ENCODE peak calls at places on chromosomes 7 and 10, in nine cellular contexts. One of them, this sample, is unnamed.

GRCh38 chr7:76336094-76336493 is 22.7 kb downstream of the YWHAG start:
- DNase-seq in prostate gland: no peak
- DNase-seq in astrocyte of the spinal cord: no peak
- DNase-seq in endothelial cell of umbilical vein: no peak
- DNase-seq in brain microvascular endothelial cell: no peak
- DNase-seq in astrocyte: no peak
- DNase-seq in tibial artery: no peak
- DNase-seq in CD8-positive, alpha-beta T cell: no peak
- DNase-seq in left ventricle myocardium inferior: no peak
- DNase-seq in this sample: no peak

GRCh38 chr7:22651534-22652243 is 75.3 kb upstream of the IL6 start:
- DNase-seq in tibial artery: no peak
- DNase-seq in astrocyte: peak; percentile 77
- DNase-seq in left ventricle myocardium inferior: no peak
- DNase-seq in CD8-positive, alpha-beta T cell: no peak
- DNase-seq in endothelial cell of umbilical vein: peak; percentile 91
- DNase-seq in astrocyte of the spinal cord: peak; percentile 84
- DNase-seq in brain microvascular endothelial cell: peak; percentile 74
- DNase-seq in prostate gland: no peak
- DNase-seq in this sample: no peak

GRCh38 chr7:146764458-146764857 is 647.9 kb downstream of the CNTNAP2 start:
- DNase-seq in brain microvascular endothelial cell: no peak
- DNase-seq in astrocyte: no peak
- DNase-seq in astrocyte of the spinal cord: no peak
- DNase-seq in left ventricle myocardium inferior: no peak
- DNase-seq in prostate gland: no peak
- DNase-seq in CD8-positive, alpha-beta T cell: no peak
- DNase-seq in endothelial cell of umbilical vein: no peak
- DNase-seq in tibial artery: no peak
- DNase-seq in this sample: no peak

GRCh38 chr10:114384181-114384580 is 20.1 kb downstream of the AFAP1L2 start:
- DNase-seq in tibial artery: no peak
- DNase-seq in astrocyte of the spinal cord: no peak
- DNase-seq in astrocyte: no peak
- DNase-seq in brain microvascular endothelial cell: no peak
- DNase-seq in endothelial cell of umbilical vein: no peak
- DNase-seq in CD8-positive, alpha-beta T cell: no peak
- DNase-seq in left ventricle myocardium inferior: no peak
- DNase-seq in prostate gland: no peak
- DNase-seq in this sample: no peak

GRCh38 chr7:140928491-140929309 is 4.0 kb upstream of the BRAF start:
- DNase-seq in prostate gland: no peak
- DNase-seq in left ventricle myocardium inferior: no peak
- DNase-seq in endothelial cell of umbilical vein: no peak
- DNase-seq in brain microvascular endothelial cell: no peak
- DNase-seq in tibial artery: no peak
- DNase-seq in astrocyte: no peak
- DNase-seq in astrocyte of the spinal cord: no peak
- DNase-seq in CD8-positive, alpha-beta T cell: no peak
- DNase-seq in this sample: no peak

GRCh38 chr10:128867819-128868218 is 599.2 kb upstream of the MGMT start:
- DNase-seq in endothelial cell of umbilical vein: no peak
- DNase-seq in prostate gland: no peak
- DNase-seq in astrocyte: no peak
- DNase-seq in tibial artery: no peak
- DNase-seq in astrocyte of the spinal cord: no peak
- DNase-seq in left ventricle myocardium inferior: no peak
- DNase-seq in brain microvascular endothelial cell: no peak
- DNase-seq in CD8-positive, alpha-beta T cell: no peak
- DNase-seq in this sample: no peak

GRCh38 chr10:124362572-124362971 is 56.2 kb downstream of the OAT start:
- DNase-seq in tibial artery: no peak
- DNase-seq in astrocyte: no peak
- DNase-seq in brain microvascular endothelial cell: no peak
- DNase-seq in endothelial cell of umbilical vein: no peak
- DNase-seq in left ventricle myocardium inferior: no peak
- DNase-seq in prostate gland: no peak
- DNase-seq in astrocyte of the spinal cord: no peak
- DNase-seq in CD8-positive, alpha-beta T cell: no peak
- DNase-seq in this sample: no peak

GRCh38 chr10:37701781-37702493 is 155.5 kb downstream of the ZNF248 start:
- DNase-seq in CD8-positive, alpha-beta T cell: no peak
- DNase-seq in endothelial cell of umbilical vein: no peak
- DNase-seq in astrocyte of the spinal cord: no peak
- DNase-seq in left ventricle myocardium inferior: no peak
- DNase-seq in brain microvascular endothelial cell: no peak
- DNase-seq in prostate gland: no peak
- DNase-seq in tibial artery: no peak
- DNase-seq in astrocyte: no peak
- DNase-seq in this sample: no peak

GRCh38 chr7:43929529-43930457 is 3.6 kb downstream of the UBE2D4 start:
- DNase-seq in brain microvascular endothelial cell: no peak
- DNase-seq in tibial artery: no peak
- DNase-seq in endothelial cell of umbilical vein: no peak
- DNase-seq in astrocyte: no peak
- DNase-seq in CD8-positive, alpha-beta T cell: no peak
- DNase-seq in prostate gland: no peak
- DNase-seq in astrocyte of the spinal cord: no peak
- DNase-seq in left ventricle myocardium inferior: no peak
- DNase-seq in this sample: no peak

GRCh38 chr7:106279425-106280182 is 5.2 kb downstream of the NAMPT start:
- DNase-seq in endothelial cell of umbilical vein: no peak
- DNase-seq in prostate gland: no peak
- DNase-seq in tibial artery: no peak
- DNase-seq in CD8-positive, alpha-beta T cell: no peak
- DNase-seq in astrocyte: no peak
- DNase-seq in brain microvascular endothelial cell: no peak
- DNase-seq in left ventricle myocardium inferior: no peak
- DNase-seq in astrocyte of the spinal cord: no peak
- DNase-seq in this sample: no peak

GRCh38 chr7:3722396-3722846 is 421.4 kb downstream of the SDK1 start:
- DNase-seq in astrocyte of the spinal cord: peak; percentile 23
- DNase-seq in tibial artery: no peak
- DNase-seq in prostate gland: no peak
- DNase-seq in CD8-positive, alpha-beta T cell: peak; percentile 62
- DNase-seq in brain microvascular endothelial cell: peak; percentile 33
- DNase-seq in left ventricle myocardium inferior: peak; percentile 21
- DNase-seq in endothelial cell of umbilical vein: no peak
- DNase-seq in astrocyte: peak; percentile 12
- DNase-seq in this sample: no peak

GRCh38 chr7:46776790-46777189 is 805.1 kb downstream of the TNS3 start:
- DNase-seq in tibial artery: no peak
- DNase-seq in astrocyte of the spinal cord: peak; percentile 33
- DNase-seq in CD8-positive, alpha-beta T cell: no peak
- DNase-seq in astrocyte: no peak
- DNase-seq in brain microvascular endothelial cell: no peak
- DNase-seq in left ventricle myocardium inferior: no peak
- DNase-seq in endothelial cell of umbilical vein: peak; percentile 51
- DNase-seq in prostate gland: no peak
- DNase-seq in this sample: no peak

GRCh38 chr10:48659790-48660189 is 24.9 kb upstream of the WDFY4 start:
- DNase-seq in brain microvascular endothelial cell: no peak
- DNase-seq in astrocyte of the spinal cord: peak; percentile 27
- DNase-seq in astrocyte: no peak
- DNase-seq in tibial artery: no peak
- DNase-seq in endothelial cell of umbilical vein: peak; percentile 14
- DNase-seq in CD8-positive, alpha-beta T cell: no peak
- DNase-seq in prostate gland: no peak
- DNase-seq in left ventricle myocardium inferior: no peak
- DNase-seq in this sample: no peak

GRCh38 chr10:68086011-68086410 is 10.9 kb upstream of the HERC4 start:
- DNase-seq in CD8-positive, alpha-beta T cell: no peak
- DNase-seq in endothelial cell of umbilical vein: no peak
- DNase-seq in prostate gland: no peak
- DNase-seq in astrocyte: no peak
- DNase-seq in left ventricle myocardium inferior: no peak
- DNase-seq in astrocyte of the spinal cord: no peak
- DNase-seq in tibial artery: no peak
- DNase-seq in brain microvascular endothelial cell: no peak
- DNase-seq in this sample: no peak

GRCh38 chr7:114086906-114087651 is 168.3 kb upstream of the PPP1R3A start:
- DNase-seq in left ventricle myocardium inferior: no peak
- DNase-seq in CD8-positive, alpha-beta T cell: no peak
- DNase-seq in brain microvascular endothelial cell: peak; percentile 40
- DNase-seq in astrocyte of the spinal cord: peak; percentile 45
- DNase-seq in endothelial cell of umbilical vein: peak; percentile 27
- DNase-seq in tibial artery: no peak
- DNase-seq in prostate gland: peak; percentile 10
- DNase-seq in astrocyte: peak; percentile 25
- DNase-seq in this sample: no peak

GRCh38 chr7:101728888-101729883 is 88.2 kb upstream of the CUX1 start:
- DNase-seq in prostate gland: no peak
- DNase-seq in astrocyte of the spinal cord: peak; percentile 75
- DNase-seq in endothelial cell of umbilical vein: no peak
- DNase-seq in astrocyte: peak; percentile 99
- DNase-seq in left ventricle myocardium inferior: no peak
- DNase-seq in brain microvascular endothelial cell: peak; percentile 86
- DNase-seq in tibial artery: no peak
- DNase-seq in CD8-positive, alpha-beta T cell: no peak
- DNase-seq in this sample: no peak

GRCh38 chr10:4283841-4284610 is 499.0 kb upstream of the KLF6 start:
- DNase-seq in left ventricle myocardium inferior: peak; percentile 69
- DNase-seq in astrocyte of the spinal cord: peak; percentile 83
- DNase-seq in endothelial cell of umbilical vein: no peak
- DNase-seq in astrocyte: peak; percentile 46
- DNase-seq in tibial artery: peak; percentile 82
- DNase-seq in CD8-positive, alpha-beta T cell: no peak
- DNase-seq in brain microvascular endothelial cell: no peak
- DNase-seq in prostate gland: no peak
- DNase-seq in this sample: no peak

GRCh38 chr7:128399991-128400390 is 9.8 kb downstream of the IMPDH1 start:
- DNase-seq in astrocyte: no peak
- DNase-seq in brain microvascular endothelial cell: no peak
- DNase-seq in left ventricle myocardium inferior: no peak
- DNase-seq in tibial artery: no peak
- DNase-seq in prostate gland: no peak
- DNase-seq in CD8-positive, alpha-beta T cell: no peak
- DNase-seq in endothelial cell of umbilical vein: no peak
- DNase-seq in astrocyte of the spinal cord: no peak
- DNase-seq in this sample: no peak

GRCh38 chr10:8444630-8445029 is 390.1 kb downstream of the GATA3 start:
- DNase-seq in astrocyte of the spinal cord: no peak
- DNase-seq in brain microvascular endothelial cell: no peak
- DNase-seq in CD8-positive, alpha-beta T cell: peak; percentile 77
- DNase-seq in left ventricle myocardium inferior: no peak
- DNase-seq in endothelial cell of umbilical vein: no peak
- DNase-seq in prostate gland: no peak
- DNase-seq in astrocyte: peak; percentile 3
- DNase-seq in tibial artery: no peak
- DNase-seq in this sample: no peak
- TF ChIP-seq CTCF in astrocyte of the spinal cord: no peak
- TF ChIP-seq CTCF in brain microvascular endothelial cell: peak; percentile 18
- TF ChIP-seq CTCF in CD8-positive, alpha-beta T cell: no peak
- TF ChIP-seq CTCF in left ventricle myocardium inferior: no peak
- TF ChIP-seq CTCF in endothelial cell of umbilical vein: no peak
- TF ChIP-seq CTCF in prostate gland: no peak
- TF ChIP-seq CTCF in astrocyte: no peak
- TF ChIP-seq CTCF in tibial artery: no peak
- TF ChIP-seq CTCF in this sample: no peak

GRCh38 chr7:121544199-121544598 is 148.1 kb upstream of the FAM3C start:
- DNase-seq in prostate gland: no peak
- DNase-seq in astrocyte: no peak
- DNase-seq in CD8-positive, alpha-beta T cell: no peak
- DNase-seq in brain microvascular endothelial cell: no peak
- DNase-seq in tibial artery: no peak
- DNase-seq in left ventricle myocardium inferior: no peak
- DNase-seq in astrocyte of the spinal cord: no peak
- DNase-seq in endothelial cell of umbilical vein: no peak
- DNase-seq in this sample: no peak
- TF ChIP-seq CTCF in prostate gland: no peak
- TF ChIP-seq CTCF in astrocyte: peak; percentile 3
- TF ChIP-seq CTCF in CD8-positive, alpha-beta T cell: no peak
- TF ChIP-seq CTCF in brain microvascular endothelial cell: no peak
- TF ChIP-seq CTCF in tibial artery: no peak
- TF ChIP-seq CTCF in left ventricle myocardium inferior: no peak
- TF ChIP-seq CTCF in astrocyte of the spinal cord: peak; percentile 22
- TF ChIP-seq CTCF in endothelial cell of umbilical vein: no peak
- TF ChIP-seq CTCF in this sample: no peak

GRCh38 chr7:25215694-25216335 is 12.5 kb downstream of the NPVF start:
- DNase-seq in brain microvascular endothelial cell: no peak
- DNase-seq in tibial artery: no peak
- DNase-seq in astrocyte of the spinal cord: no peak
- DNase-seq in CD8-positive, alpha-beta T cell: no peak
- DNase-seq in astrocyte: no peak
- DNase-seq in left ventricle myocardium inferior: no peak
- DNase-seq in endothelial cell of umbilical vein: no peak
- DNase-seq in prostate gland: no peak
- DNase-seq in this sample: no peak
- TF ChIP-seq CTCF in brain microvascular endothelial cell: peak; percentile 13
- TF ChIP-seq CTCF in tibial artery: no peak
- TF ChIP-seq CTCF in astrocyte of the spinal cord: no peak
- TF ChIP-seq CTCF in CD8-positive, alpha-beta T cell: no peak
- TF ChIP-seq CTCF in astrocyte: no peak
- TF ChIP-seq CTCF in left ventricle myocardium inferior: no peak
- TF ChIP-seq CTCF in endothelial cell of umbilical vein: no peak
- TF ChIP-seq CTCF in prostate gland: no peak
- TF ChIP-seq CTCF in this sample: no peak

DNA sequence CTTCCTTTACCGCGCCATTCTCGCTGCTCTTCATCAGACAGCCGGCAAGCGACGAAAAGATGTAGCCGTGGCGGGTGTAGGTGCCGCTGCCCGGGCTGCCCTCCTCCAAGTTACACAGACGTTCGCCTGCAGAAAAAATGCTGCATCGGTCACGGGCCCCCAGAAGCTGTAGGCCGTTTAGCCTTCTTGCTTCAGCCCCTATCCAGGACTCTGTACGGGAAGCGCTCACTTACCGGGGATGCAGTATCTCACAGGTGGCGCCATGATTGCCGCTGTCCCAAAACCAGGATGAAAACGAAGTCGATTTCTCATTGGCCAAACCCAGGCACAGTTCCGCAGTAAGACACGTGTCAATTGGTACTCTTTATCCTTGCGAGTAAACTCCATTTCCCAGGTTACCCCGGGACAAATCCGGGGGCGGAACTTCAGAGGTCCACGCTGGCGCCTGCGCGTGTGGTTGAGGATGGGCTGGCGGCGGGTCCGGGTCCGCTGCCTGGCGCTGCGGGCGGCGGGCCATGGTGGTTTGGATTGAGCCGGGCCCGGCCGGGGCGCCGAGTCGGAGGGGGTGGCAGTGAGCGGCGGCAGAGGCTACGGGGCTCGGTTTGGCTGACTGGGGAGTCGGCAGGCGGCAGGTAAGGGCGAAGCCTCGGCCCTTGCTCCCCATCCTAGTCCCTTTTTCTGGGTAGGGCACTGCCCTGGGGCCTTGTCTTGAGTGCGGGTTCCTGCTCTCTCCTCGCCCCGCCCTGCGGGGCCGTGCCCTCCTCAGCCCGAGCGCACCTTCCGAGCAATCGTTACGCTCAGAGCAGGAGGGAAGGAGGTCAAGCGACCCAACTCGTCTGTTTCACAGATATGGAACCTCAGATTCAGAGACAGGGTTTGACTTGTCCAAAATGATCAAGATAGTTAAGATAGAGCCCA is at the start of the genes EXOSC1 and ZDHHC16:
- DNase-seq in prostate gland: peak; percentile 96
- DNase-seq in left ventricle myocardium inferior: peak; percentile 90
- DNase-seq in astrocyte of the spinal cord: peak; percentile 96
- DNase-seq in CD8-positive, alpha-beta T cell: peak; percentile 90
- DNase-seq in endothelial cell of umbilical vein: peak; percentile 96
- DNase-seq in astrocyte: peak; percentile 96
- DNase-seq in brain microvascular endothelial cell: peak; percentile 96
- DNase-seq in tibial artery: peak; percentile 93
- DNase-seq in this sample: peak; percentile 91
- TF ChIP-seq CTCF in prostate gland: peak; percentile 36
- TF ChIP-seq CTCF in left ventricle myocardium inferior: no peak
- TF ChIP-seq CTCF in astrocyte of the spinal cord: no peak
- TF ChIP-seq CTCF in CD8-positive, alpha-beta T cell: no peak
- TF ChIP-seq CTCF in endothelial cell of umbilical vein: no peak
- TF ChIP-seq CTCF in astrocyte: no peak
- TF ChIP-seq CTCF in brain microvascular endothelial cell: no peak
- TF ChIP-seq CTCF in tibial artery: no peak
- TF ChIP-seq CTCF in this sample: no peak